ENCODE peak calls at places on chromosomes 11 and 22, in five cellular contexts. Q is Peyer's patch, O is dorsolateral prefrontal cortex, T is MM.1S, H is AG04450. B is an unnamed sample.

GRCh38 chr22:38700789-38701628 is at the start of gene JOSD1:
- DNase-seq in Q (peak), H (peak), T (peak), O (peak), B (peak)

GRCh38 chr11:126311464-126312291 is 7.8 kb downstream of the DCPS start:
- DNase-seq in Q (no peak), T (peak), O (no peak), H (no peak), B (no peak)

GRCh38 chr11:96098511-96099241 is 174.8 kb upstream of the MTMR2 start:
- DNase-seq in T (no peak), O (no peak), H (no peak), Q (no peak), B (no peak)

GRCh38 chr11:68923614-68924013 is 19.9 kb downstream of the IGHMBP2 start:
- DNase-seq in H (no peak), Q (no peak), T (no peak), O (no peak), B (no peak)

GRCh38 chr11:15104166-15104565 is 10.6 kb upstream of the INSC start:
- DNase-seq in O (no peak), T (no peak), H (no peak), Q (no peak), B (no peak)

GRCh38 chr11:5737672-5738071 is 1.4 kb downstream of the OR56B1 start:
- DNase-seq in T (no peak), Q (no peak), O (no peak), H (no peak), B (no peak)

GRCh38 chr22:27454807-27455450 is 346.6 kb downstream of the MN1 start:
- DNase-seq in O (no peak), T (no peak), H (no peak), Q (no peak), B (no peak)

GRCh38 chr11:71489311-71490043 is 36.5 kb downstream of the NADSYN1 start:
- DNase-seq in O (peak), Q (no peak), H (peak), T (no peak), B (peak)

GRCh38 chr11:117230981-117231636 is 764 bp downstream of the PCSK7 start:
- DNase-seq in Q (no peak), H (no peak), O (no peak), T (no peak), B (no peak)

GRCh38 chr22:47564158-47564450 is 801.7 kb downstream of the TBC1D22A start:
- DNase-seq in O (no peak), T (no peak), H (no peak), Q (no peak), B (no peak)

GRCh38 chr22:43378011-43378704 is 33.7 kb upstream of the MPPED1 start:
- DNase-seq in O (no peak), Q (no peak), T (peak), H (no peak), B (peak)

GRCh38 chr11:8338138-8338537 is 74.5 kb upstream of the LMO1 start:
- DNase-seq in H (no peak), Q (peak), T (no peak), O (peak), B (no peak)

GRCh38 chr22:37457093-37457893 is 28.9 kb downstream of the MFNG start:
- DNase-seq in O (peak), H (no peak), Q (peak), T (peak), B (peak)

GRCh38 chr22:46049726-46050450 is 72.9 kb upstream of the WNT7B start:
- DNase-seq in Q (no peak), O (peak), H (no peak), T (no peak), B (no peak)

GRCh38 chr11:14258177-14258935 is 100.6 kb downstream of the RRAS2 start:
- DNase-seq in O (no peak), H (no peak), Q (no peak), T (no peak), B (no peak)

GRCh38 chr22:44594951-44595350 is 96.9 kb upstream of the RTL6 start:
- DNase-seq in T (no peak), Q (no peak), H (no peak), O (no peak), B (no peak)

GRCh38 chr11:34860034-34860433 is 56.1 kb downstream of the APIP start:
- DNase-seq in T (peak), H (no peak), Q (no peak), O (no peak), B (no peak)

GRCh38 chr22:46604306-46604690 is 15.9 kb upstream of the GRAMD4 start:
- DNase-seq in O (no peak), H (no peak), Q (no peak), T (no peak), B (peak)

GRCh38 chr22:48895831-48896765 is 931.6 kb downstream of the BRD1 start:
- DNase-seq in O (peak), H (no peak), T (no peak), Q (no peak), B (no peak)

GRCh38 chr11:9765320-9766101 is 101.6 kb downstream of the SWAP70 start:
- DNase-seq in H (peak), Q (no peak), T (no peak), O (no peak), B (no peak)

GRCh38 chr11:69300124-69301032 is 6.4 kb downstream of the MYEOV start:
- DNase-seq in H (no peak), O (no peak), Q (no peak), T (no peak), B (no peak)

GRCh38 chr11:73244589-73245240 is 26.6 kb downstream of the P2RY2 start:
- DNase-seq in O (no peak), T (no peak), H (no peak), Q (no peak), B (no peak)

GRCh38 chr22:40345801-40346177 is 511 bp upstream of the ADSL start:
- DNase-seq in T (peak), Q (peak), H (no peak), O (no peak), B (no peak)

GRCh38 chr11:133579165-133580031 is 47.1 kb upstream of the OPCML start:
- DNase-seq in Q (no peak), T (no peak), O (no peak), H (no peak), B (no peak)

GRCh38 chr22:44663256-44663999 is 38.6 kb upstream of the PRR5 start:
- DNase-seq in O (no peak), T (no peak), H (no peak), Q (no peak), B (no peak)

GRCh38 chr11:35524780-35525179 is 636 bp downstream of the PAMR1 start:
- DNase-seq in O (no peak), H (no peak), T (no peak), Q (no peak), B (no peak)

GRCh38 chr11:13368041-13368446 is 90.5 kb downstream of the BMAL1 start:
- DNase-seq in O (no peak), Q (no peak), T (no peak), H (no peak), B (no peak)

GRCh38 chr11:548700-549603 is 11.6 kb downstream of the LMNTD2 start:
- DNase-seq in T (no peak), H (no peak), Q (no peak), O (no peak), B (no peak)

GRCh38 chr11:47991266-47991830 is 11.0 kb downstream of the PTPRJ start:
- DNase-seq in Q (no peak), H (no peak), O (no peak), T (no peak), B (no peak)

GRCh38 chr11:8006349-8006977 is 19.3 kb downstream of the EIF3F start:
- DNase-seq in Q (no peak), H (peak), O (peak), T (peak), B (peak)

GRCh38 chr11:123672568-123672967 is 18.1 kb upstream of the SCN3B start:
- DNase-seq in H (no peak), Q (no peak), O (peak), T (no peak), B (no peak)

GRCh38 chr11:1237851-1238250 is 15.0 kb downstream of the MUC5B start:
- DNase-seq in O (no peak), Q (no peak), T (no peak), H (no peak), B (no peak)

GRCh38 chr11:122670131-122670530 is 14.6 kb downstream of the UBASH3B start:
- DNase-seq in Q (no peak), H (no peak), T (no peak), O (no peak), B (no peak)

GRCh38 chr11:115290479-115291390 is 213.5 kb downstream of the CADM1 start:
- DNase-seq in T (no peak), H (no peak), O (no peak), Q (no peak), B (no peak)
- H3K4me3 ChIP-seq in T (no peak), H (no peak), O (no peak), Q (no peak), B (no peak)

DNA sequence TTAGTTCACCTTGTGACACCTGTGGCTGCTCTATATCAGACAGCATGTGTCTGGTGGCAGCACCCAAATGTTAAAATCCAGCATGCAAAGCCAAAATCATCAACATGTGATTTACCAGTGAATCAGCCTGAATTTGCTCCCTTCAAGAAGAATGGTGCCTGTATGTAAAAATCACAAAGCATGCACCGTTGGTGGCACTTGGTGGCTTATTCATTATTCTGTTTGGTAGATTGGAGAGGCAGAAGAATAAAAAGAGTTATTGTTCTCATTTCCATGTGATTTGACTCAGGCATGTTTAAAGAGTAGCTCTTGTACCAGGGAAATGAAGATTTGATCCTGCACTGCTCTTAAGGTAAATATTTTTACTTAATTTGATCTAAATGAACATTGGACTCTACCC is 143.9 kb upstream of the MPPED2 start:
- DNase-seq in O (no peak), Q (no peak), T (no peak), H (no peak), B (no peak)
- TF ChIP-seq CTCF in O (no peak), Q (no peak), T (no peak), H (no peak), B (no peak)

GRCh38 chr11:45665933-45666647 is 668 bp upstream of the CHST1 start:
- DNase-seq in H (no peak), O (no peak), T (no peak), Q (no peak), B (no peak)

GRCh38 chr11:45663486-45664375 is 1.7 kb downstream of the CHST1 start:
- DNase-seq in O (no peak), H (no peak), T (no peak), Q (no peak), B (no peak)

GRCh38 chr11:45665206-45665932 is at the start of gene CHST1:
- DNase-seq in H (no peak), Q (no peak), O (peak), T (peak), B (no peak)

GRCh38 chr11:45662665-45663485 is 2.5 kb downstream of the CHST1 start:
- DNase-seq in Q (no peak), T (peak), O (no peak), H (peak), B (no peak)

GRCh38 chr11:45664376-45665205 is 831 bp downstream of the CHST1 start:
- DNase-seq in O (no peak), T (no peak), Q (no peak), H (no peak), B (no peak)
- H3K4me3 ChIP-seq in O (peak), T (peak), Q (peak), H (peak), B (no peak)

GRCh38 chr11:102110761-102111010 is 439 bp downstream of the YAP1 start:
- DNase-seq in Q (no peak), T (no peak), O (no peak), H (no peak), B (no peak)

GRCh38 chr11:102109896-102110760 is at the start of gene YAP1:
- DNase-seq in Q (peak), O (peak), H (no peak), T (peak), B (no peak)

GRCh38 chr11:102112654-102112926 is 2.3 kb downstream of the YAP1 start:
- DNase-seq in T (no peak), H (no peak), Q (no peak), O (no peak), B (no peak)

GRCh38 chr11:102111787-102112653 is 1.8 kb downstream of the YAP1 start:
- DNase-seq in T (no peak), O (no peak), Q (no peak), H (no peak), B (no peak)

GRCh38 chr11:102111011-102111786 is 952 bp downstream of the YAP1 start:
- DNase-seq in T (peak), H (no peak), O (no peak), Q (peak), B (no peak)
- TF ChIP-seq CTCF in T (peak), H (peak), O (no peak), Q (no peak), B (no peak)

DNA sequence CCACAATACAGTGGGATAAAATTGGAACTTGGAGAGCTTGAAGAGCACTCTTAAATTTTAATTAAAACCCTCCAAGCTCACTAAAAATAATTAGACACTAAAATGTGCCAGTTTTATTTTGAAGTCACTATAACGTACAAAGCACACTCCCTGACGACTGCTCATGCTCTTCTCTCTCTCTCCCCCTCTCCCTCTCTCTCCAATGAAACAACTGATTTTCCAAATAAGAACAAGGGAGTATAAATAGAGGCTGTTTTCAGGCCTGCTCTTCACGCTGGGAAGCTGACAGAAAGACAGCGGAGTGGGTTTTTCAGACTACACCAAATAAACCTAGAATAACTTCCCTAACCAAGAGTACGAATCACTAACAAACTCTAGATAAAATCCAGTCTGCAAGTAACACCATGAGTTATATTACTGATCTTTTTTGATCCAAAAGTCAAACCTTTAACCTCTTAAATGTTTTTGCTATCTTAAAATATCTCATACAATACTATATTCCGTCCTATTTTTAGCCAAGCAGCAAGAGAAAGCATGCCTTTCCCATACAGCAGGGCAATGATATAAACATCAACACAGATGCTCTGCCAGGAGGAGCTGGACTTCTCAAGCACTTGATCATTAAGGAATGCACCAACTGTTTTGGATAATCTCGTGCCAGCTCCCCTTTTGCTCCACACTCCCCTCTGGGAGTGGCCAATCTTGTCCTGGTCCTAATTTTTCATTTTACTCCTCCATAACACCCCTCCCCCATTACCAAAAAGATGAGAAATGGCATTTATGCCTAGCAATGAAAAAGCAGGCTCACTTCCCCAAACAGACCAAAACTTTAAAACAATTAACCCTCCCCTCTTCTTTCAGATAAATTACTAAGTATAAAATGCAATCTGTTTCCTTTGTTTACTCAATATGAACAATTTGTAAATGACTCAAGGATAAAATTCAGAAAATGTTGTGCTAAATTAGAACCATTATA is 116.9 kb downstream of the SOX6 start:
- DNase-seq in H (peak), Q (no peak), T (no peak), O (no peak), B (no peak)
- H3K4me3 ChIP-seq in H (no peak), Q (no peak), T (no peak), O (no peak), B (no peak)

GRCh38 chr11:40276960-40277359 is 1182.5 kb downstream of the LRRC4C start:
- DNase-seq in H (no peak), O (no peak), T (no peak), Q (no peak), B (no peak)

GRCh38 chr11:40271361-40271760 is 1188.1 kb downstream of the LRRC4C start:
- DNase-seq in Q (no peak), T (no peak), H (no peak), O (no peak), B (no peak)

GRCh38 chr11:40273192-40273732 is 1186.2 kb downstream of the LRRC4C start:
- DNase-seq in H (no peak), O (no peak), Q (no peak), T (no peak), B (no peak)

GRCh38 chr11:40269865-40270264 is 1189.6 kb downstream of the LRRC4C start:
- DNase-seq in Q (no peak), O (no peak), T (no peak), H (no peak), B (no peak)

DNA sequence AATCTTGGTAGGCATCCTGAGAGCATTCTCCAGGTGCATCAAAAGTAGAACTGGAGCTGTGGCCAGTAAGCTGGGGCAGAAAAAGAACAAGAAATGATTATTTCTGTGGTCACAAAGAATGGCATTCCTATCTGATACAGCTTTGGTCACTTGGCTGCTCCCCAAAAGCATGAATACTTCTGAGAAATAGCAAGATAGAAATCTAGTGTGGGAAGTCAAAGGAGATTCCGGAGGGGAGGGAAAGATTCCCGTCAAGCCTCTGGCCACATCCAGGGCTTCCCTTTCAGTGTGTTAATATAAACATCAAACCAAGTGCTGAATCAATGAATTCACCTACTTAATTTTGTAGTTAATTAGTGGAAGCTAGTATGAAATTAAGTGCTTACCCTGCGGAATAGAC is 1185.4 kb downstream of the LRRC4C start:
- DNase-seq in T (no peak), H (no peak), O (no peak), Q (no peak), B (no peak)
- TF ChIP-seq CTCF in T (no peak), H (no peak), O (no peak), Q (no peak), B (no peak)

GRCh38 chr11:26780686-26781085 is 58.8 kb upstream of the SLC5A12 start:
- DNase-seq in Q (no peak), T (no peak), O (no peak), H (no peak), B (no peak)

GRCh38 chr11:26782220-26782619 is 60.4 kb upstream of the SLC5A12 start:
- DNase-seq in T (no peak), Q (no peak), H (no peak), O (no peak), B (no peak)

GRCh38 chr11:26779466-26779865 is 57.6 kb upstream of the SLC5A12 start:
- DNase-seq in H (no peak), Q (no peak), O (no peak), T (no peak), B (no peak)

GRCh38 chr11:26777276-26777939 is 55.5 kb upstream of the SLC5A12 start:
- DNase-seq in T (no peak), O (no peak), Q (no peak), H (no peak), B (no peak)

GRCh38 chr11:26778000-26778757 is 56.3 kb upstream of the SLC5A12 start:
- DNase-seq in O (no peak), T (no peak), H (peak), Q (no peak), B (no peak)
- H3K4me3 ChIP-seq in O (no peak), T (no peak), H (peak), Q (no peak), B (no peak)

GRCh38 chr11:130037881-130038601 is 31.7 kb upstream of the APLP2 start:
- DNase-seq in Q (no peak), H (no peak), O (no peak), T (no peak), B (no peak)
- TF ChIP-seq CTCF in Q (no peak), H (no peak), O (no peak), T (no peak), B (no peak)

DNA sequence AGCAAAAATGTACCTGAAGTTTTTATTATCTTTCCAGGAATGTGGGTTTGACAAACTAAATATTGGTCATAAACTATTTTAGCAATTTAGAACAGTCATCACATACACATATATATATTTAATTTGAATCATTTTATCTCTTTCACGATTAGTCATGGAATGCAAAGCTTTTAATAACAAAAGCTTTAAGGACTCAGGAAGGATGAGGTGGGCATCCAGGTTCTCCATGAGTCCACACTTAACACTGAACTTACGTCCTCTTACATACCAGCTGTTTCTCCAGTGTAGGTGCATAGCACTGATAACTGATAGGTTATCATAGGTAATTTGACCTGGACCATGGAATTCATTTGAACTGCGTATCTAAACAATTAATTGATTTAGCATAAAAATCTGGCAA is 28.1 kb upstream of the GNAZ start:
- DNase-seq in H (no peak), Q (no peak), O (no peak), T (no peak), B (no peak)
- H3K4me3 ChIP-seq in H (no peak), Q (no peak), O (no peak), T (no peak), B (no peak)

GRCh38 chr11:2559527-2560311 is 114.9 kb downstream of the KCNQ1 start:
- DNase-seq in Q (no peak), H (no peak), O (no peak), T (no peak), B (no peak)
- TF ChIP-seq CTCF in Q (no peak), H (no peak), O (no peak), T (no peak), B (no peak)

B was measured in GM12864.